ENCODE peak calls at places on chromosomes 6 and 20, in ten cellular contexts. One of them, this sample, is unnamed.

GRCh38 chr20:44222969-44223368 is 12.4 kb upstream of the OSER1 start:
- DNase-seq in K562: no peak
- DNase-seq in stomach: no peak
- DNase-seq in H1: no peak
- DNase-seq in upper lobe of left lung: no peak
- DNase-seq in SK-N-SH: no peak
- DNase-seq in transverse colon: no peak
- DNase-seq in GM12878: no peak
- DNase-seq in sigmoid colon: no peak
- DNase-seq in HepG2: peak
- DNase-seq in this sample: no peak

GRCh38 chr6:14770572-14770971 is 475.3 kb upstream of the JARID2 start:
- DNase-seq in K562: no peak
- DNase-seq in stomach: no peak
- DNase-seq in H1: no peak
- DNase-seq in upper lobe of left lung: no peak
- DNase-seq in SK-N-SH: no peak
- DNase-seq in transverse colon: no peak
- DNase-seq in GM12878: no peak
- DNase-seq in sigmoid colon: no peak
- DNase-seq in HepG2: no peak
- DNase-seq in this sample: no peak

GRCh38 chr6:18263561-18264337 is 581 bp downstream of the DEK start:
- DNase-seq in K562: peak
- DNase-seq in stomach: peak
- DNase-seq in H1: no peak
- DNase-seq in upper lobe of left lung: peak
- DNase-seq in SK-N-SH: peak
- DNase-seq in transverse colon: peak
- DNase-seq in GM12878: no peak
- DNase-seq in sigmoid colon: peak
- DNase-seq in HepG2: no peak
- DNase-seq in this sample: peak

GRCh38 chr6:91198588-91199255 is 611.9 kb upstream of the MAP3K7 start:
- DNase-seq in K562: no peak
- DNase-seq in stomach: no peak
- DNase-seq in H1: no peak
- DNase-seq in upper lobe of left lung: no peak
- DNase-seq in SK-N-SH: no peak
- DNase-seq in transverse colon: no peak
- DNase-seq in GM12878: no peak
- DNase-seq in sigmoid colon: no peak
- DNase-seq in HepG2: no peak
- DNase-seq in this sample: no peak

GRCh38 chr6:36526066-36526465 is 21.2 kb downstream of the STK38 start:
- DNase-seq in K562: no peak
- DNase-seq in stomach: no peak
- DNase-seq in H1: no peak
- DNase-seq in upper lobe of left lung: no peak
- DNase-seq in SK-N-SH: no peak
- DNase-seq in transverse colon: no peak
- DNase-seq in GM12878: no peak
- DNase-seq in sigmoid colon: no peak
- DNase-seq in HepG2: no peak
- DNase-seq in this sample: no peak

GRCh38 chr6:36820700-36821580 is 18.3 kb downstream of the CPNE5 start:
- DNase-seq in K562: peak
- DNase-seq in stomach: no peak
- DNase-seq in H1: no peak
- DNase-seq in upper lobe of left lung: peak
- DNase-seq in SK-N-SH: no peak
- DNase-seq in transverse colon: no peak
- DNase-seq in GM12878: no peak
- DNase-seq in sigmoid colon: no peak
- DNase-seq in HepG2: no peak
- DNase-seq in this sample: no peak

GRCh38 chr6:13559251-13559650 is 15.2 kb upstream of the SIRT5 start:
- DNase-seq in K562: no peak
- DNase-seq in stomach: no peak
- DNase-seq in H1: no peak
- DNase-seq in upper lobe of left lung: no peak
- DNase-seq in SK-N-SH: peak
- DNase-seq in transverse colon: no peak
- DNase-seq in GM12878: no peak
- DNase-seq in sigmoid colon: no peak
- DNase-seq in HepG2: peak
- DNase-seq in this sample: no peak

GRCh38 chr6:100202417-100203194 is 208.6 kb upstream of the MCHR2 start:
- DNase-seq in K562: no peak
- DNase-seq in stomach: no peak
- DNase-seq in H1: no peak
- DNase-seq in upper lobe of left lung: no peak
- DNase-seq in SK-N-SH: no peak
- DNase-seq in transverse colon: no peak
- DNase-seq in GM12878: no peak
- DNase-seq in sigmoid colon: no peak
- DNase-seq in HepG2: no peak
- DNase-seq in this sample: peak

GRCh38 chr20:31977080-31977479 is 9.1 kb downstream of the XKR7 start:
- DNase-seq in K562: no peak
- DNase-seq in stomach: no peak
- DNase-seq in H1: no peak
- DNase-seq in upper lobe of left lung: no peak
- DNase-seq in SK-N-SH: no peak
- DNase-seq in transverse colon: no peak
- DNase-seq in GM12878: no peak
- DNase-seq in sigmoid colon: no peak
- DNase-seq in HepG2: no peak
- DNase-seq in this sample: no peak

GRCh38 chr6:52162940-52163908 is 23.0 kb upstream of the IL17A start:
- DNase-seq in K562: no peak
- DNase-seq in stomach: no peak
- DNase-seq in H1: no peak
- DNase-seq in upper lobe of left lung: no peak
- DNase-seq in SK-N-SH: no peak
- DNase-seq in transverse colon: no peak
- DNase-seq in GM12878: no peak
- DNase-seq in sigmoid colon: no peak
- DNase-seq in HepG2: peak
- DNase-seq in this sample: no peak

GRCh38 chr6:114087496-114087895 is 116.5 kb upstream of the HDAC2 start:
- DNase-seq in K562: no peak
- DNase-seq in stomach: no peak
- DNase-seq in H1: no peak
- DNase-seq in upper lobe of left lung: no peak
- DNase-seq in SK-N-SH: no peak
- DNase-seq in transverse colon: no peak
- DNase-seq in GM12878: no peak
- DNase-seq in sigmoid colon: no peak
- DNase-seq in HepG2: no peak
- DNase-seq in this sample: no peak

GRCh38 chr20:33948480-33948879 is 45.2 kb upstream of the RALY start:
- DNase-seq in K562: no peak
- DNase-seq in stomach: no peak
- DNase-seq in H1: no peak
- DNase-seq in upper lobe of left lung: no peak
- DNase-seq in SK-N-SH: no peak
- DNase-seq in transverse colon: no peak
- DNase-seq in GM12878: no peak
- DNase-seq in sigmoid colon: no peak
- DNase-seq in HepG2: no peak
- DNase-seq in this sample: no peak

GRCh38 chr6:145953200-145953599 is 11.0 kb downstream of the SHPRH start:
- DNase-seq in K562: no peak
- DNase-seq in stomach: no peak
- DNase-seq in H1: no peak
- DNase-seq in upper lobe of left lung: no peak
- DNase-seq in SK-N-SH: no peak
- DNase-seq in transverse colon: no peak
- DNase-seq in GM12878: no peak
- DNase-seq in sigmoid colon: no peak
- DNase-seq in HepG2: no peak
- DNase-seq in this sample: no peak

GRCh38 chr20:61254881-61255589 is 3.0 kb downstream of the CDH4 start:
- DNase-seq in K562: no peak
- DNase-seq in stomach: no peak
- DNase-seq in H1: no peak
- DNase-seq in upper lobe of left lung: no peak
- DNase-seq in SK-N-SH: no peak
- DNase-seq in transverse colon: no peak
- DNase-seq in GM12878: no peak
- DNase-seq in sigmoid colon: no peak
- DNase-seq in HepG2: no peak
- DNase-seq in this sample: no peak

GRCh38 chr6:31874084-31874670 is 4.6 kb downstream of the SLC44A4 start:
- DNase-seq in K562: no peak
- DNase-seq in stomach: no peak
- DNase-seq in H1: no peak
- DNase-seq in upper lobe of left lung: no peak
- DNase-seq in SK-N-SH: no peak
- DNase-seq in transverse colon: no peak
- DNase-seq in GM12878: no peak
- DNase-seq in sigmoid colon: no peak
- DNase-seq in HepG2: no peak
- DNase-seq in this sample: no peak

GRCh38 chr20:20786428-20786827 is 74.0 kb upstream of the RALGAPA2 start:
- DNase-seq in K562: no peak
- DNase-seq in stomach: no peak
- DNase-seq in H1: no peak
- DNase-seq in upper lobe of left lung: peak
- DNase-seq in SK-N-SH: no peak
- DNase-seq in transverse colon: no peak
- DNase-seq in GM12878: no peak
- DNase-seq in sigmoid colon: no peak
- DNase-seq in HepG2: no peak
- DNase-seq in this sample: no peak

GRCh38 chr6:128397996-128398395 is 122.4 kb downstream of the PTPRK start:
- DNase-seq in K562: no peak
- DNase-seq in stomach: no peak
- DNase-seq in H1: no peak
- DNase-seq in upper lobe of left lung: no peak
- DNase-seq in SK-N-SH: no peak
- DNase-seq in transverse colon: no peak
- DNase-seq in GM12878: no peak
- DNase-seq in sigmoid colon: no peak
- DNase-seq in HepG2: no peak
- DNase-seq in this sample: no peak

GRCh38 chr6:154815938-154816820 is 83.0 kb downstream of the SCAF8 start:
- DNase-seq in K562: no peak
- DNase-seq in stomach: no peak
- DNase-seq in H1: no peak
- DNase-seq in upper lobe of left lung: no peak
- DNase-seq in SK-N-SH: no peak
- DNase-seq in transverse colon: no peak
- DNase-seq in GM12878: no peak
- DNase-seq in sigmoid colon: no peak
- DNase-seq in HepG2: no peak
- DNase-seq in this sample: no peak

GRCh38 chr6:40164345-40164755 is 230.1 kb upstream of the MOCS1 start:
- DNase-seq in K562: peak
- DNase-seq in stomach: no peak
- DNase-seq in H1: no peak
- DNase-seq in upper lobe of left lung: no peak
- DNase-seq in SK-N-SH: no peak
- DNase-seq in transverse colon: no peak
- DNase-seq in GM12878: no peak
- DNase-seq in sigmoid colon: no peak
- DNase-seq in HepG2: no peak
- DNase-seq in this sample: no peak

GRCh38 chr20:63290136-63290676 is 2.8 kb upstream of the COL20A1 start:
- DNase-seq in K562: no peak
- DNase-seq in stomach: no peak
- DNase-seq in H1: no peak
- DNase-seq in upper lobe of left lung: no peak
- DNase-seq in SK-N-SH: no peak
- DNase-seq in transverse colon: no peak
- DNase-seq in GM12878: no peak
- DNase-seq in sigmoid colon: no peak
- DNase-seq in HepG2: no peak
- DNase-seq in this sample: no peak
- TF ChIP-seq POLR2AphosphoS5 in K562: no peak
- TF ChIP-seq POLR2AphosphoS5 in stomach: no peak
- TF ChIP-seq POLR2AphosphoS5 in H1: no peak
- TF ChIP-seq POLR2AphosphoS5 in upper lobe of left lung: no peak
- TF ChIP-seq POLR2AphosphoS5 in SK-N-SH: no peak
- TF ChIP-seq POLR2AphosphoS5 in transverse colon: no peak
- TF ChIP-seq POLR2AphosphoS5 in GM12878: no peak
- TF ChIP-seq POLR2AphosphoS5 in sigmoid colon: no peak
- TF ChIP-seq POLR2AphosphoS5 in HepG2: no peak
- TF ChIP-seq POLR2AphosphoS5 in this sample: no peak

DNA sequence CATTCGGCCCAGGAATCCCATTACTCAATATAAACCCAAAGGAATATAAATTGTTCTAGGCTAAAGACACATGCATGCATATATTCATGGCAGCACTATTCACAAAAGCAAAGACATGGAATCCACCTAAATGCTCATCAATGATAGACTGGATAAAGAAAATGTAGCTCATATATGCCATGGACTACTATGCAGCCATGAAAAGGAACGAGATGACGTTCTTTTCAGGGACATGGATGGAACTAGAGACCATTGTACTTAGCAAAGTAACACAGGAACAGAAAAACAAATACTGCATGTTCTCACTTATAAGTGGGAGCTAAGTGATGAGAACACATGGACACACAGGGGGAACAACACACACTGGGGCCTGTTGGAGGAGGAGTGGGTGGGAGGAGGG is 769.5 kb downstream of the TBC1D32 start:
- DNase-seq in K562: no peak
- DNase-seq in stomach: no peak
- DNase-seq in H1: no peak
- DNase-seq in upper lobe of left lung: no peak
- DNase-seq in SK-N-SH: no peak
- DNase-seq in transverse colon: no peak
- DNase-seq in GM12878: no peak
- DNase-seq in sigmoid colon: no peak
- DNase-seq in HepG2: no peak
- DNase-seq in this sample: no peak
- TF ChIP-seq CTCF in K562: no peak
- TF ChIP-seq CTCF in stomach: no peak
- TF ChIP-seq CTCF in H1: no peak
- TF ChIP-seq CTCF in upper lobe of left lung: no peak
- TF ChIP-seq CTCF in SK-N-SH: no peak
- TF ChIP-seq CTCF in transverse colon: no peak
- TF ChIP-seq CTCF in GM12878: no peak
- TF ChIP-seq CTCF in sigmoid colon: no peak
- TF ChIP-seq CTCF in HepG2: no peak
- TF ChIP-seq CTCF in this sample: no peak

GRCh38 chr6:45606831-45607400 is 229.2 kb upstream of the SUPT3H start:
- DNase-seq in K562: no peak
- DNase-seq in stomach: no peak
- DNase-seq in H1: no peak
- DNase-seq in upper lobe of left lung: no peak
- DNase-seq in SK-N-SH: no peak
- DNase-seq in transverse colon: peak
- DNase-seq in GM12878: no peak
- DNase-seq in sigmoid colon: no peak
- DNase-seq in HepG2: no peak
- DNase-seq in this sample: no peak
- TF ChIP-seq EP300 in K562: no peak
- TF ChIP-seq EP300 in stomach: no peak
- TF ChIP-seq EP300 in H1: no peak
- TF ChIP-seq EP300 in upper lobe of left lung: no peak
- TF ChIP-seq EP300 in SK-N-SH: no peak
- TF ChIP-seq EP300 in transverse colon: no peak
- TF ChIP-seq EP300 in GM12878: no peak
- TF ChIP-seq EP300 in sigmoid colon: no peak
- TF ChIP-seq EP300 in HepG2: no peak
- TF ChIP-seq EP300 in this sample: no peak

GRCh38 chr6:108594640-108595039 is 33.9 kb downstream of the FOXO3 start:
- DNase-seq in K562: no peak
- DNase-seq in stomach: peak
- DNase-seq in H1: no peak
- DNase-seq in upper lobe of left lung: peak
- DNase-seq in SK-N-SH: no peak
- DNase-seq in transverse colon: no peak
- DNase-seq in GM12878: no peak
- DNase-seq in sigmoid colon: no peak
- DNase-seq in HepG2: no peak
- DNase-seq in this sample: no peak
- TF ChIP-seq POLR2AphosphoS5 in K562: no peak
- TF ChIP-seq POLR2AphosphoS5 in stomach: peak
- TF ChIP-seq POLR2AphosphoS5 in H1: no peak
- TF ChIP-seq POLR2AphosphoS5 in upper lobe of left lung: peak
- TF ChIP-seq POLR2AphosphoS5 in SK-N-SH: no peak
- TF ChIP-seq POLR2AphosphoS5 in transverse colon: no peak
- TF ChIP-seq POLR2AphosphoS5 in GM12878: no peak
- TF ChIP-seq POLR2AphosphoS5 in sigmoid colon: no peak
- TF ChIP-seq POLR2AphosphoS5 in HepG2: no peak
- TF ChIP-seq POLR2AphosphoS5 in this sample: no peak

This sample was measured in suprapubic skin.